ENCODE peak calls at places on chromosomes 6 and 20, in eight cellular contexts. M is activated B cell treated with CpG ODN at 0.5 μM for 24 hours; H is heart left ventricle; P is iris pigment epithelial cell; B is activated CD8-positive, alpha-beta memory T cell treated with anti-CD3 and anti-CD28 coated beads for 24 hours; Q is DMS153; E is T-cell; O is Daoy. C is an unnamed sample.

GRCh38 chr20:59240006-59240405 is 60.4 kb upstream of the EDN3 start:
- DNase-seq in Q (no peak), P (no peak), M (no peak), O (no peak), H (no peak), E (no peak), B (no peak), C (no peak)

GRCh38 chr20:1694672-1695071 is 37.1 kb upstream of the SIRPG start:
- DNase-seq in H (no peak), E (no peak), M (no peak), B (no peak), P (no peak), Q (no peak), O (no peak), C (no peak)

GRCh38 chr20:43955244-43956191 is 40.9 kb downstream of the TOX2 start:
- DNase-seq in B (peak), Q (no peak), P (peak), H (no peak), M (peak), E (no peak), O (peak), C (no peak)

GRCh38 chr20:34268851-34269668 is 27.8 kb downstream of the ASIP start:
- DNase-seq in O (no peak), H (peak), B (peak), E (peak), Q (no peak), P (peak), M (peak), C (no peak)

GRCh38 chr20:58212636-58213035 is 15.8 kb downstream of the ANKRD60 start:
- DNase-seq in E (no peak), P (no peak), B (no peak), H (no peak), M (no peak), O (no peak), Q (peak), C (no peak)

GRCh38 chr20:54123587-54124180 is 50.1 kb downstream of the CYP24A1 start:
- DNase-seq in B (no peak), E (no peak), Q (peak), P (peak), H (no peak), O (peak), M (no peak), C (no peak)

GRCh38 chr6:136424450-136424849 is 125.8 kb downstream of the MAP7 start:
- DNase-seq in Q (no peak), E (no peak), P (no peak), H (no peak), B (no peak), O (no peak), M (no peak), C (no peak)

GRCh38 chr6:31356216-31356945 is 598 bp downstream of the HLA-B start:
- DNase-seq in E (peak), M (no peak), Q (no peak), P (peak), O (peak), B (peak), H (peak), C (peak)

GRCh38 chr6:89564752-89565427 is 73.7 kb downstream of the LYRM2 start:
- DNase-seq in Q (peak), P (no peak), B (no peak), E (no peak), M (no peak), O (peak), H (no peak), C (no peak)

GRCh38 chr20:41393705-41394066 is 27.1 kb upstream of the EMILIN3 start:
- DNase-seq in Q (no peak), B (no peak), O (no peak), P (no peak), M (no peak), H (no peak), E (no peak), C (no peak)

GRCh38 chr6:122401104-122401503 is 1.7 kb downstream of the HSF2 start:
- DNase-seq in Q (no peak), M (no peak), E (no peak), P (peak), H (no peak), O (no peak), B (no peak), C (no peak)

GRCh38 chr6:170167657-170168159 is 123.2 kb downstream of the DLL1 start:
- DNase-seq in B (no peak), M (no peak), Q (no peak), O (no peak), H (peak), E (no peak), P (no peak), C (no peak)

GRCh38 chr20:34541917-34542316 is 16.6 kb upstream of the MAP1LC3A start:
- DNase-seq in M (no peak), Q (no peak), O (no peak), E (no peak), P (no peak), B (no peak), H (no peak), C (no peak)

GRCh38 chr20:4087923-4088322 is 72.6 kb upstream of the RNF24 start:
- DNase-seq in Q (no peak), B (no peak), O (peak), P (peak), E (no peak), H (no peak), M (no peak), C (no peak)

GRCh38 chr20:4068708-4069107 is 53.4 kb upstream of the RNF24 start:
- DNase-seq in M (no peak), H (no peak), B (no peak), E (no peak), P (peak), O (no peak), Q (no peak), C (no peak)

GRCh38 chr6:72952808-72953630 is 272.3 kb downstream of the KHDC1L start:
- DNase-seq in O (peak), P (peak), M (no peak), B (no peak), Q (no peak), H (no peak), E (no peak), C (no peak)

GRCh38 chr6:89817481-89817880 is 2.1 kb downstream of the MDN1 start:
- DNase-seq in B (no peak), M (no peak), Q (no peak), H (no peak), P (no peak), O (no peak), E (no peak), C (no peak)

GRCh38 chr6:43773050-43773956 is 3.3 kb downstream of the VEGFA start:
- DNase-seq in O (peak), P (peak), Q (peak), H (peak), E (peak), M (peak), B (peak), C (peak)

GRCh38 chr6:39213195-39213920 is 15.9 kb downstream of the KCNK5 start:
- DNase-seq in O (no peak), P (no peak), H (peak), M (no peak), Q (no peak), B (no peak), E (no peak), C (no peak)

GRCh38 chr6:9295641-9296040 is 860.3 kb upstream of the SLC35B3 start:
- DNase-seq in Q (no peak), P (no peak), E (no peak), M (no peak), B (no peak), H (no peak), O (peak), C (no peak)

GRCh38 chr6:52566853-52567279 is 10.0 kb downstream of the TRAM2 start:
- DNase-seq in H (no peak), P (peak), M (no peak), B (no peak), E (no peak), O (peak), Q (no peak), C (no peak)

GRCh38 chr6:125679651-125680050 is 69.8 kb upstream of the HEY2 start:
- DNase-seq in P (no peak), B (no peak), O (no peak), E (no peak), Q (no peak), M (no peak), H (no peak), C (no peak)

GRCh38 chr20:58740356-58741308 is 48.0 kb downstream of the NPEPL1 start:
- DNase-seq in O (no peak), Q (no peak), E (no peak), H (no peak), M (no peak), P (no peak), B (peak), C (no peak)

GRCh38 chr20:57374931-57375651 is 16.1 kb upstream of the RBM38 start:
- DNase-seq in Q (no peak), E (no peak), B (no peak), O (no peak), M (no peak), P (no peak), H (peak), C (no peak)

GRCh38 chr6:77633471-77633870 is 19.4 kb upstream of the MEI4 start:
- DNase-seq in H (no peak), B (no peak), E (no peak), O (no peak), M (no peak), P (peak), Q (no peak), C (no peak)

GRCh38 chr6:76810286-76810685 is 653.0 kb downstream of the HTR1B start:
- DNase-seq in E (no peak), P (no peak), B (no peak), Q (no peak), M (no peak), H (no peak), O (no peak), C (no peak)